ENCODE peak calls at places on chromosome 1, in four cellular contexts. X is stimulated activated CD4-positive, alpha-beta T cell treated with anti-CD3 and anti-CD28 coated beads, Interleukin-1b, Interleukin-23, amount 100 ng/mL, for 4 hours; F is T follicular helper cell; J is putamen. E is an unnamed sample.

GRCh38 chr1:11944358-11944981 is 10.0 kb downstream of the PLOD1 start:
- DNase-seq in X (no peak), F (no peak), J (no peak), E (no peak)

GRCh38 chr1:44217809-44218410 is 4.6 kb downstream of the DMAP1 start:
- DNase-seq in J (peak), F (peak), X (peak), E (peak)

GRCh38 chr1:37930246-37931142 is 16.4 kb downstream of the INPP5B start:
- DNase-seq in J (no peak), F (no peak), X (no peak), E (peak)

GRCh38 chr1:99149952-99150351 is 114.3 kb upstream of the PLPPR4 start:
- DNase-seq in X (no peak), J (no peak), F (no peak), E (no peak)

GRCh38 chr1:167500283-167500860 is 18.0 kb downstream of the CD247 start:
- DNase-seq in X (no peak), F (no peak), J (peak), E (no peak)

GRCh38 chr1:26357121-26357602 is 3.2 kb upstream of the CRYBG2 start:
- DNase-seq in X (no peak), F (no peak), J (no peak), E (no peak)

GRCh38 chr1:107184888-107185287 is 44.0 kb downstream of the NTNG1 start:
- DNase-seq in J (no peak), F (no peak), X (no peak), E (no peak)

GRCh38 chr1:46587072-46587471 is 17.0 kb downstream of the MKNK1 start:
- DNase-seq in J (no peak), X (no peak), F (no peak), E (peak)

GRCh38 chr1:85397490-85398044 is 67.4 kb downstream of the DDAH1 start:
- DNase-seq in J (no peak), X (no peak), F (no peak), E (no peak)

GRCh38 chr1:100308777-100309176 is 42.8 kb downstream of the RTCA start:
- DNase-seq in F (no peak), J (no peak), X (no peak), E (no peak)

GRCh38 chr1:6358144-6358624 is 35.4 kb downstream of the ACOT7 start:
- DNase-seq in J (no peak), X (no peak), F (no peak), E (no peak)

GRCh38 chr1:153540394-153541361 is at the start of gene S100A5:
- DNase-seq in J (no peak), X (no peak), F (peak), E (peak)

GRCh38 chr1:206685749-206686485 is 1.2 kb downstream of the MAPKAPK2 start:
- DNase-seq in J (no peak), X (peak), F (peak), E (peak)

GRCh38 chr1:188043536-188044245 is 1214.9 kb downstream of the PLA2G4A start:
- DNase-seq in J (no peak), X (no peak), F (no peak), E (no peak)

GRCh38 chr1:18155881-18156385 is 48.3 kb downstream of the IGSF21 start:
- DNase-seq in J (no peak), X (no peak), F (no peak), E (no peak)

GRCh38 chr1:100265562-100265930 is 470 bp upstream of the RTCA start:
- DNase-seq in J (no peak), F (no peak), X (no peak), E (no peak)

GRCh38 chr1:43197343-43198127 is 25.4 kb downstream of the CFAP57 start:
- DNase-seq in J (no peak), F (no peak), X (no peak), E (no peak)

GRCh38 chr1:37602750-37603694 is 7.3 kb upstream of the GNL2 start:
- DNase-seq in J (no peak), F (peak), X (no peak), E (no peak)

GRCh38 chr1:101781437-101781836 is 215.3 kb downstream of the OLFM3 start:
- DNase-seq in X (no peak), F (no peak), J (no peak), E (no peak)

GRCh38 chr1:115065021-115065420 is 24.3 kb downstream of the TSPAN2 start:
- DNase-seq in X (no peak), F (no peak), J (no peak), E (no peak)

GRCh38 chr1:30618335-30618747 is 105.0 kb downstream of the MATN1 start:
- DNase-seq in J (no peak), X (no peak), F (no peak), E (no peak)

GRCh38 chr1:67194209-67194863 is 28.1 kb downstream of the IL23R start:
- DNase-seq in J (no peak), F (no peak), X (no peak), E (no peak)

GRCh38 chr1:240031009-240031408 is 60.7 kb upstream of the FMN2 start:
- DNase-seq in X (no peak), J (no peak), F (no peak), E (no peak)

GRCh38 chr1:244074559-244075171 is 23.6 kb downstream of the ZBTB18 start:
- DNase-seq in F (peak), X (no peak), J (no peak), E (no peak)

GRCh38 chr1:17564458-17565393 is 25.2 kb downstream of the ARHGEF10L start:
- DNase-seq in X (no peak), J (no peak), F (no peak), E (no peak)

GRCh38 chr1:169615803-169616202 is 14.1 kb downstream of the SELP start:
- DNase-seq in X (no peak), J (no peak), F (no peak), E (no peak)

GRCh38 chr1:204975568-204976235 is 67.3 kb upstream of the CNTN2 start:
- DNase-seq in J (no peak), F (peak), X (peak), E (no peak)

GRCh38 chr1:160993544-160993943 is 27.4 kb downstream of the F11R start:
- DNase-seq in F (no peak), X (no peak), J (no peak), E (no peak)

E was measured in upper lobe of right lung.